ENCODE peak calls at places on chromosomes 11 and 22, in ten cellular contexts. W is Panc1; G is heart left ventricle; U is NCI-H146; K is CD4-positive, CD25-positive, alpha-beta regulatory T cell; M is mesenchymal stem cell; A is adipocyte; P is WTC11; D is lower lobe of right lung; Y is activated T-cell treated with anti-CD3 and anti-CD28 coated beads for 1 hour. X is an unnamed sample.

GRCh38 chr11:38019072-38019775 is 1421.2 kb upstream of the RAG2 start:
- DNase-seq in W (no peak), G (no peak), U (no peak), K (no peak), M (no peak), A (no peak), P (peak), D (no peak), Y (no peak), X (no peak)

GRCh38 chr11:1749787-1750351 is 526 bp downstream of the IFITM10 start:
- DNase-seq in W (no peak), G (no peak), U (no peak), K (no peak), M (peak), A (peak), P (no peak), D (peak), Y (no peak), X (peak)

GRCh38 chr11:72720047-72720446 is 32.2 kb downstream of the ARAP1 start:
- DNase-seq in W (no peak), G (no peak), U (no peak), K (no peak), M (no peak), A (no peak), P (no peak), D (peak), Y (no peak), X (no peak)

GRCh38 chr11:18495268-18495667 is 31.5 kb downstream of the TSG101 start:
- DNase-seq in W (no peak), G (no peak), U (no peak), K (no peak), M (no peak), A (no peak), P (no peak), D (no peak), Y (no peak), X (no peak)

GRCh38 chr22:44452531-44453420 is 45.3 kb downstream of the RTL6 start:
- DNase-seq in W (no peak), G (no peak), U (no peak), K (no peak), M (no peak), A (no peak), P (no peak), D (no peak), Y (no peak), X (no peak)

GRCh38 chr11:74154621-74155281 is 16.1 kb downstream of the C2CD3 start:
- DNase-seq in W (no peak), G (no peak), U (no peak), K (no peak), M (peak), A (peak), P (no peak), D (no peak), Y (no peak), X (peak)

GRCh38 chr11:18366286-18366685 is 28.1 kb upstream of the LDHA start:
- DNase-seq in W (no peak), G (no peak), U (no peak), K (no peak), M (no peak), A (no peak), P (no peak), D (no peak), Y (no peak), X (no peak)

GRCh38 chr11:35017528-35018342 is 101.3 kb downstream of the PDHX start:
- DNase-seq in W (no peak), G (no peak), U (no peak), K (no peak), M (no peak), A (no peak), P (no peak), D (no peak), Y (no peak), X (peak)

GRCh38 chr11:15726221-15726746 is 611.6 kb downstream of the INSC start:
- DNase-seq in W (no peak), G (no peak), U (no peak), K (no peak), M (no peak), A (no peak), P (no peak), D (no peak), Y (no peak), X (no peak)

GRCh38 chr22:48823941-48824340 is 1003.7 kb downstream of the BRD1 start:
- DNase-seq in W (no peak), G (no peak), U (no peak), K (no peak), M (no peak), A (no peak), P (no peak), D (no peak), Y (no peak), X (no peak)

GRCh38 chr22:36439481-36440271 is 41.8 kb downstream of the TXN2 start:
- DNase-seq in W (no peak), G (peak), U (no peak), K (no peak), M (peak), A (peak), P (no peak), D (no peak), Y (no peak), X (peak)

GRCh38 chr22:45638834-45639746 is 32.5 kb upstream of the ATXN10 start:
- DNase-seq in W (no peak), G (no peak), U (peak), K (no peak), M (peak), A (peak), P (no peak), D (peak), Y (no peak), X (peak)

GRCh38 chr22:43136255-43136654 is 6.9 kb downstream of the MCAT start:
- DNase-seq in W (no peak), G (peak), U (no peak), K (peak), M (peak), A (peak), P (peak), D (no peak), Y (peak), X (peak)

GRCh38 chr11:43130616-43131015 is 181.2 kb upstream of the API5 start:
- DNase-seq in W (no peak), G (no peak), U (no peak), K (no peak), M (no peak), A (no peak), P (peak), D (no peak), Y (no peak), X (no peak)

GRCh38 chr11:33694346-33695050 is 6.1 kb downstream of the C11orf91 start:
- DNase-seq in W (no peak), G (no peak), U (no peak), K (no peak), M (no peak), A (no peak), P (no peak), D (no peak), Y (no peak), X (no peak)